ENCODE peak calls at places on chromosomes 5 and 9, in six cellular contexts. One of them, this sample, is unnamed. For H3K27me3, the result is how much of the 10 kb centered on the place peaks cover.

GRCh38 chr9:17462869-17463464 is 115.9 kb upstream of the SH3GL2 start:
- DNase-seq in IMR-90: peak
- DNase-seq in suprapubic skin: no peak
- DNase-seq in fibroblast of lung: peak
- DNase-seq in AG04450: peak
- DNase-seq in GM06990: no peak
- DNase-seq in this sample: peak

GRCh38 chr9:87599901-87600610 is 102.4 kb downstream of the DAPK1 start:
- DNase-seq in IMR-90: peak
- DNase-seq in suprapubic skin: no peak
- DNase-seq in fibroblast of lung: peak
- DNase-seq in AG04450: peak
- DNase-seq in GM06990: no peak
- DNase-seq in this sample: peak

GRCh38 chr5:66959668-66960067 is 236.9 kb downstream of the CD180 start:
- DNase-seq in IMR-90: peak
- DNase-seq in suprapubic skin: no peak
- DNase-seq in fibroblast of lung: peak
- DNase-seq in AG04450: no peak
- DNase-seq in GM06990: no peak
- DNase-seq in this sample: no peak

GRCh38 chr9:29861803-29862202 is 2288.5 kb upstream of the C9orf72 start:
- DNase-seq in IMR-90: no peak
- DNase-seq in suprapubic skin: no peak
- DNase-seq in fibroblast of lung: no peak
- DNase-seq in AG04450: no peak
- DNase-seq in GM06990: no peak
- DNase-seq in this sample: no peak

GRCh38 chr9:94874316-94874715 is 147.8 kb downstream of the AOPEP start:
- DNase-seq in IMR-90: peak
- DNase-seq in suprapubic skin: no peak
- DNase-seq in fibroblast of lung: peak
- DNase-seq in AG04450: no peak
- DNase-seq in GM06990: no peak
- DNase-seq in this sample: peak

GRCh38 chr9:71587576-71588362 is 180.5 kb downstream of the CEMIP2 start:
- DNase-seq in IMR-90: peak
- DNase-seq in suprapubic skin: no peak
- DNase-seq in fibroblast of lung: peak
- DNase-seq in AG04450: no peak
- DNase-seq in GM06990: no peak
- DNase-seq in this sample: no peak

GRCh38 chr5:172144291-172144815 is 43.7 kb downstream of the STK10 start:
- DNase-seq in IMR-90: peak
- DNase-seq in suprapubic skin: no peak
- DNase-seq in fibroblast of lung: no peak
- DNase-seq in AG04450: no peak
- DNase-seq in GM06990: no peak
- DNase-seq in this sample: no peak

GRCh38 chr5:74390306-74390637 is 250.3 kb downstream of the ENC1 start:
- DNase-seq in IMR-90: no peak
- DNase-seq in suprapubic skin: no peak
- DNase-seq in fibroblast of lung: no peak
- DNase-seq in AG04450: no peak
- DNase-seq in GM06990: no peak
- DNase-seq in this sample: no peak

GRCh38 chr5:3000631-3001030 is 249.2 kb upstream of the IRX2 start:
- DNase-seq in IMR-90: no peak
- DNase-seq in suprapubic skin: no peak
- DNase-seq in fibroblast of lung: no peak
- DNase-seq in AG04450: no peak
- DNase-seq in GM06990: no peak
- DNase-seq in this sample: no peak

GRCh38 chr9:35756275-35756742 is 2.2 kb upstream of the MSMP start:
- DNase-seq in IMR-90: no peak
- DNase-seq in suprapubic skin: peak
- DNase-seq in fibroblast of lung: peak
- DNase-seq in AG04450: no peak
- DNase-seq in GM06990: no peak
- DNase-seq in this sample: no peak

GRCh38 chr5:32506251-32506661 is 61.7 kb upstream of the ZFR start:
- DNase-seq in IMR-90: peak
- DNase-seq in suprapubic skin: no peak
- DNase-seq in fibroblast of lung: peak
- DNase-seq in AG04450: no peak
- DNase-seq in GM06990: no peak
- DNase-seq in this sample: no peak

GRCh38 chr5:19175776-19176570 is 812.0 kb downstream of the CDH18 start:
- DNase-seq in IMR-90: no peak
- DNase-seq in suprapubic skin: no peak
- DNase-seq in fibroblast of lung: no peak
- DNase-seq in AG04450: no peak
- DNase-seq in GM06990: no peak
- DNase-seq in this sample: no peak

GRCh38 chr9:120542701-120543490 is 37.1 kb downstream of the CDK5RAP2 start:
- DNase-seq in IMR-90: peak
- DNase-seq in suprapubic skin: no peak
- DNase-seq in fibroblast of lung: no peak
- DNase-seq in AG04450: no peak
- DNase-seq in GM06990: no peak
- DNase-seq in this sample: no peak

GRCh38 chr9:118104385-118104784 is 400.2 kb downstream of the TLR4 start:
- DNase-seq in IMR-90: no peak
- DNase-seq in suprapubic skin: no peak
- DNase-seq in fibroblast of lung: no peak
- DNase-seq in AG04450: no peak
- DNase-seq in GM06990: no peak
- DNase-seq in this sample: no peak

GRCh38 chr5:76819851-76820280 is 1.0 kb downstream of the F2RL1 start:
- DNase-seq in IMR-90: no peak
- DNase-seq in suprapubic skin: no peak
- DNase-seq in fibroblast of lung: peak
- DNase-seq in AG04450: no peak
- DNase-seq in GM06990: no peak
- DNase-seq in this sample: no peak

DNA sequence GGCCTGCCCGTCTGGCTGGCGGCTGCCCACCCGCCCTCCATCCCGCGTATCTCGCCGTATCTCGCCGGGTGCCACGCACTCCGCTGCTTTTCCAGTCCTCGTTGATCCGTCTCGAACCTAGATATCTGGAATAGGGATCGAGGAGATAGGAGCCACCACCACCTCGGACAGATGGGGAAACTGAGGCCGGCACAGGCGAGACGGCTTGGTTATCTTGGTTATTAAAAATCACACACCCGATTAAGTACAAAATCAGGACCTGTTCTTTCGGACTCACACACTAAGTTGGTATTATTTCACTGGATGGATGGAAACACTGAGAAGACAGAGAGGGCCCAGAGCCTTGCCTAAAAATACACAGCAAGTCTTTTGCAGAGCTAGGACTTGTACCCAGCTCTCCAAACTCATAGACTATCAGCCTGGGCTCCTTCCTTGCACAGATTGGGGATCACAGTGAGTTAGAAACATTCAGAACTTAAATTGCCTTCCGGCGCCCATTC is 678 bp downstream of the SLC26A2 start:
- DNase-seq in IMR-90: no peak
- DNase-seq in suprapubic skin: no peak
- DNase-seq in fibroblast of lung: no peak
- DNase-seq in AG04450: no peak
- DNase-seq in GM06990: no peak
- DNase-seq in this sample: no peak
- H3K27me3 ChIP-seq in IMR-90: under half
- H3K27me3 ChIP-seq in suprapubic skin: under half
- H3K27me3 ChIP-seq in fibroblast of lung: under half
- H3K27me3 ChIP-seq in AG04450: under half
- H3K27me3 ChIP-seq in GM06990: under half
- H3K27me3 ChIP-seq in this sample: under half

DNA sequence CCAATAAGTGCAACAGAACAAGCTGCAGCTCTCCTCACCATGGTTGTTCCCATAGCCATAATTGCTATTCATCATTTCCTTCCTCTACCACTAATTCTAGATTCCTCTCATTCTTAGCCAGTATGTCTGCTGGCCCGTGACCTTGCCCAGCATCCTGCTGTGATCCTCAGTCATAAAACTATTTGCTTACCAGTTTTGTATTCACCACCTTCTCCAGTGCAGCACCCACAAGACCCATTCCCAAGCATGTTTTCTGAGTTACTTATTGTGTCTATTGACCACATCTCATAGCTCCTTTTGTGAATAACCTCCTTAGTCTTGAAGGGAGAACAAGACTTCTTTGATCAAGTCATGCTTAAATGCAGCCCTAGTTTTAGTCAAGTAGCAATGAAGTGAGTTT is 488.0 kb upstream of the CTNND2 start:
- DNase-seq in IMR-90: no peak
- DNase-seq in suprapubic skin: no peak
- DNase-seq in fibroblast of lung: no peak
- DNase-seq in AG04450: no peak
- DNase-seq in GM06990: no peak
- DNase-seq in this sample: no peak
- TF ChIP-seq CTCF in IMR-90: no peak
- TF ChIP-seq CTCF in suprapubic skin: no peak
- TF ChIP-seq CTCF in fibroblast of lung: no peak
- TF ChIP-seq CTCF in AG04450: no peak
- TF ChIP-seq CTCF in GM06990: no peak
- TF ChIP-seq CTCF in this sample: no peak

GRCh38 chr5:174731214-174732039 is 7.0 kb downstream of the MSX2 start:
- DNase-seq in IMR-90: no peak
- DNase-seq in suprapubic skin: no peak
- DNase-seq in fibroblast of lung: no peak
- DNase-seq in AG04450: no peak
- DNase-seq in GM06990: no peak
- DNase-seq in this sample: no peak
- H3K27me3 ChIP-seq in IMR-90: under half
- H3K27me3 ChIP-seq in suprapubic skin: half or more
- H3K27me3 ChIP-seq in fibroblast of lung: under half
- H3K27me3 ChIP-seq in AG04450: under half
- H3K27me3 ChIP-seq in GM06990: under half
- H3K27me3 ChIP-seq in this sample: under half

DNA sequence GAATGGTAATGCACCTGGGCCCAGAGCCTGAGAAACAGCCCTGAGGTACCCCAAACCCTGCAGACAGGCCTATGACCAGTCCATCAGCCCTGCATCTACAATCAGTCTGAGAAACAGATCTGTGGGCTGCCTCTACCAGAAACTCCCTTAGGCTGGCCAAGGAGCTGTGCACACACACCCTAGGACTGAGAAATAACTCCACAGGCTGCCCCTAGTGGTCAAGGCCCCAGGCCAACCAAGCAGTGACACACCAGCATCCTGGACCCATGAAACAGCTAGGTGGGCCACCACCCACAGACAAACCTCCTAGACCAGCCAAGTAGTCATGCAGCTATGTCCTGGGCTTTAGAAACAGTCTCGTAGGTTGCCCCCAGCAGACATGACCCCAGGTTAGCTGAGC is 253.6 kb upstream of the VLDLR start:
- DNase-seq in IMR-90: no peak
- DNase-seq in suprapubic skin: no peak
- DNase-seq in fibroblast of lung: no peak
- DNase-seq in AG04450: no peak
- DNase-seq in GM06990: no peak
- DNase-seq in this sample: no peak
- TF ChIP-seq CTCF in IMR-90: no peak
- TF ChIP-seq CTCF in suprapubic skin: no peak
- TF ChIP-seq CTCF in fibroblast of lung: no peak
- TF ChIP-seq CTCF in AG04450: peak
- TF ChIP-seq CTCF in GM06990: peak
- TF ChIP-seq CTCF in this sample: peak

GRCh38 chr5:1865948-1866347 is 16.8 kb downstream of the IRX4 start:
- DNase-seq in IMR-90: no peak
- DNase-seq in suprapubic skin: no peak
- DNase-seq in fibroblast of lung: no peak
- DNase-seq in AG04450: no peak
- DNase-seq in GM06990: no peak
- DNase-seq in this sample: no peak
- H3K27me3 ChIP-seq in IMR-90: under half
- H3K27me3 ChIP-seq in suprapubic skin: half or more
- H3K27me3 ChIP-seq in fibroblast of lung: under half
- H3K27me3 ChIP-seq in AG04450: under half
- H3K27me3 ChIP-seq in GM06990: under half
- H3K27me3 ChIP-seq in this sample: under half

GRCh38 chr9:6105738-6106137 is 90.3 kb upstream of the RANBP6 start:
- DNase-seq in IMR-90: no peak
- DNase-seq in suprapubic skin: no peak
- DNase-seq in fibroblast of lung: no peak
- DNase-seq in AG04450: no peak
- DNase-seq in GM06990: no peak
- DNase-seq in this sample: no peak

GRCh38 chr9:6109571-6109970 is 94.1 kb upstream of the RANBP6 start:
- DNase-seq in IMR-90: peak
- DNase-seq in suprapubic skin: no peak
- DNase-seq in fibroblast of lung: no peak
- DNase-seq in AG04450: no peak
- DNase-seq in GM06990: no peak
- DNase-seq in this sample: no peak

GRCh38 chr9:6109986-6110385 is 94.6 kb upstream of the RANBP6 start:
- DNase-seq in IMR-90: peak
- DNase-seq in suprapubic skin: no peak
- DNase-seq in fibroblast of lung: peak
- DNase-seq in AG04450: no peak
- DNase-seq in GM06990: no peak
- DNase-seq in this sample: no peak

GRCh38 chr9:6106576-6107339 is 91.3 kb upstream of the RANBP6 start:
- DNase-seq in IMR-90: peak
- DNase-seq in suprapubic skin: no peak
- DNase-seq in fibroblast of lung: peak
- DNase-seq in AG04450: no peak
- DNase-seq in GM06990: no peak
- DNase-seq in this sample: no peak
- TF ChIP-seq CTCF in IMR-90: no peak
- TF ChIP-seq CTCF in suprapubic skin: peak
- TF ChIP-seq CTCF in fibroblast of lung: peak
- TF ChIP-seq CTCF in AG04450: peak
- TF ChIP-seq CTCF in GM06990: peak
- TF ChIP-seq CTCF in this sample: peak

DNA sequence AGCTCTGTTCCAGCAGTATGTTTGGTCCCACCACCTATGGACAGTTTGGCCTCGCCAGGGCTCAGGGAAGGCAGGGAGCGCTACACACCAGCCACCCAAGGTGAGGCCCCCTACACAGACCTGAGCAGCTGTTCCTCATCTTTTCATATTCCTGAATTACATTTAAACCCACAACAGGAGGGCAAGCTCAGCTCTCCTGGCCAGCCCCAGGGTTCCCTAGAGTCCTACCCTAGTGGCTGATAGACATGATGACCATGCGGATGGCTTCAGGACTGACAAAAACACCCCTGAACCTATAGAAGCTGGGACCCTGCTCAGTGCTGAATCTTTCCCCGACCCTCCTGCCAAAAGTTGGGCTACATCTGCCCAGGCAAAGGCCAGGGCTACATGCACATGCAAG is 6.7 kb upstream of the FOXE1 start:
- DNase-seq in IMR-90: no peak
- DNase-seq in suprapubic skin: no peak
- DNase-seq in fibroblast of lung: no peak
- DNase-seq in AG04450: no peak
- DNase-seq in GM06990: no peak
- DNase-seq in this sample: no peak
- H3K27me3 ChIP-seq in IMR-90: half or more
- H3K27me3 ChIP-seq in suprapubic skin: half or more
- H3K27me3 ChIP-seq in fibroblast of lung: under half
- H3K27me3 ChIP-seq in AG04450: half or more
- H3K27me3 ChIP-seq in GM06990: under half
- H3K27me3 ChIP-seq in this sample: under half

This sample was measured in BJ.